ENCODE peak calls at places on chromosomes 16 and 17, in seven cellular contexts. U, R, K, C, S, O and D are unnamed samples.

GRCh38 chr17:3610523-3610922 is 1.3 kb upstream of the TRPV1 start:
- DNase-seq in U (no peak), R (no peak), K (no peak), C (no peak), S (no peak), O (no peak), D (no peak)

GRCh38 chr16:10851512-10851911 is 25.5 kb upstream of the CIITA start:
- DNase-seq in U (no peak), R (no peak), K (no peak), C (no peak), S (no peak), O (no peak), D (no peak)

GRCh38 chr17:3722716-3723115 is 987 bp upstream of the HASPIN start:
- DNase-seq in U (no peak), R (no peak), K (peak), C (peak), S (no peak), O (no peak), D (no peak)

GRCh38 chr17:83096401-83097220 is 17.2 kb downstream of the METRNL start:
- DNase-seq in U (no peak), R (no peak), K (no peak), C (no peak), S (no peak), O (no peak), D (peak)

GRCh38 chr16:84687715-84688114 is 12.1 kb upstream of the USP10 start:
- DNase-seq in U (peak), R (no peak), K (peak), C (peak), S (no peak), O (no peak), D (no peak)

GRCh38 chr16:20740007-20740883 is 1.4 kb downstream of the THUMPD1 start:
- DNase-seq in U (peak), R (no peak), K (peak), C (peak), S (no peak), O (no peak), D (no peak)

GRCh38 chr17:19013226-19013625 is 8.7 kb upstream of the FAM83G start:
- DNase-seq in U (no peak), R (no peak), K (no peak), C (no peak), S (no peak), O (no peak), D (no peak)

GRCh38 chr17:49707246-49707607 is 537 bp downstream of the SLC35B1 start:
- DNase-seq in U (peak), R (no peak), K (no peak), C (no peak), S (peak), O (no peak), D (no peak)

GRCh38 chr17:19538095-19539039 is 4.7 kb downstream of the SLC47A1 start:
- DNase-seq in U (no peak), R (no peak), K (no peak), C (no peak), S (no peak), O (no peak), D (peak)

GRCh38 chr16:3166505-3166886 is 21.5 kb upstream of the OR1F1 start:
- DNase-seq in U (no peak), R (no peak), K (no peak), C (no peak), S (no peak), O (no peak), D (no peak)

GRCh38 chr17:38657824-38658740 is 16.7 kb downstream of the EPOP start:
- DNase-seq in U (no peak), R (no peak), K (no peak), C (no peak), S (no peak), O (no peak), D (peak)

GRCh38 chr16:53713403-53714013 is 9.6 kb downstream of the FTO start:
- DNase-seq in U (no peak), R (no peak), K (peak), C (peak), S (no peak), O (no peak), D (no peak)

GRCh38 chr16:67260426-67261063 is 11.8 kb downstream of the SLC9A5 start:
- DNase-seq in U (peak), R (peak), K (peak), C (peak), S (no peak), O (no peak), D (peak)

GRCh38 chr17:76384987-76385891 is 830 bp downstream of the SPHK1 start:
- DNase-seq in U (no peak), R (peak), K (peak), C (peak), S (peak), O (peak), D (peak)

GRCh38 chr17:83010323-83011200 is 68.8 kb upstream of the METRNL start:
- DNase-seq in U (no peak), R (no peak), K (peak), C (no peak), S (no peak), O (no peak), D (peak)

GRCh38 chr17:43710101-43710500 is 48.4 kb upstream of the MEOX1 start:
- DNase-seq in U (no peak), R (no peak), K (no peak), C (no peak), S (no peak), O (no peak), D (no peak)